ENCODE peak calls at places on chromosomes 2 and 18, in seven cellular contexts. E, V, S, U, I, G and A are unnamed samples.

GRCh38 chr18:21663615-21664014 is 41.0 kb downstream of the ABHD3 start:
- DNase-seq in E (no peak), V (no peak), S (no peak), U (no peak), I (no peak), G (no peak), A (no peak)

GRCh38 chr2:130756041-130756720 is 841 bp downstream of the AMER3 start:
- DNase-seq in E (peak), V (peak), S (peak), U (no peak), I (no peak), G (peak), A (peak)

GRCh38 chr2:96391153-96391827 is 55.7 kb downstream of the NCAPH start:
- DNase-seq in E (no peak), V (no peak), S (no peak), U (no peak), I (no peak), G (no peak), A (no peak)

GRCh38 chr2:197232010-197232409 is 78.6 kb downstream of the ANKRD44 start:
- DNase-seq in E (no peak), V (no peak), S (no peak), U (no peak), I (no peak), G (no peak), A (no peak)

GRCh38 chr18:69400976-69401474 is 337 bp downstream of the DOK6 start:
- DNase-seq in E (no peak), V (peak), S (no peak), U (no peak), I (no peak), G (peak), A (no peak)

GRCh38 chr2:145123606-145124005 is 603.7 kb upstream of the ZEB2 start:
- DNase-seq in E (no peak), V (peak), S (no peak), U (no peak), I (no peak), G (peak), A (no peak)

GRCh38 chr2:231905026-231905425 is 21.2 kb downstream of the NPPC start:
- DNase-seq in E (no peak), V (no peak), S (no peak), U (no peak), I (no peak), G (no peak), A (no peak)

GRCh38 chr2:220966636-220967035 is 605.5 kb downstream of the EPHA4 start:
- DNase-seq in E (no peak), V (peak), S (no peak), U (peak), I (no peak), G (no peak), A (no peak)

GRCh38 chr18:12256946-12257345 is 2.8 kb downstream of the CIDEA start:
- DNase-seq in E (no peak), V (no peak), S (no peak), U (no peak), I (no peak), G (no peak), A (no peak)